ENCODE peak calls at places on chromosomes 6 and 20, in five cellular contexts. R is nephron progenitor cell, L is OCI-LY7, P is endothelial cell of umbilical vein, K is BJ. D is an unnamed sample.

GRCh38 chr6:68114648-68115047 is 520.4 kb upstream of the ADGRB3 start:
- DNase-seq in L (no peak), P (no peak), R (no peak), K (no peak), D (no peak)

GRCh38 chr20:43894531-43894930 is 20.1 kb upstream of the TOX2 start:
- DNase-seq in K (no peak), P (no peak), R (no peak), L (no peak), D (no peak)

GRCh38 chr6:33126101-33126714 is 50.4 kb downstream of the HLA-DPB1 start:
- DNase-seq in R (peak; percentile 84), L (peak; percentile 75), P (peak; percentile 45), K (no peak), D (peak; percentile 31)

GRCh38 chr20:51339721-51340450 is 202.6 kb downstream of the NFATC2 start:
- DNase-seq in R (no peak), L (no peak), K (no peak), P (peak; percentile 61), D (no peak)

GRCh38 chr6:156262014-156262413 is 515.2 kb upstream of the ARID1B start:
- DNase-seq in P (no peak), R (no peak), L (no peak), K (no peak), D (no peak)

GRCh38 chr20:51326241-51326819 is 216.2 kb downstream of the NFATC2 start:
- DNase-seq in L (peak; percentile 10), P (peak; percentile 39), R (peak; percentile 66), K (no peak), D (peak; percentile 37)

GRCh38 chr6:44051516-44051915 is 75.7 kb downstream of the MRPL14 start:
- DNase-seq in K (no peak), P (no peak), R (no peak), L (no peak), D (no peak)

GRCh38 chr6:56329296-56330050 is 82.1 kb upstream of the COL21A1 start:
- DNase-seq in K (no peak), R (no peak), P (peak; percentile 97), L (no peak), D (no peak)

GRCh38 chr20:9617062-9617461 is 102.7 kb downstream of the LAMP5 start:
- DNase-seq in K (no peak), L (peak; percentile 78), P (peak; percentile 62), R (peak; percentile 72), D (peak; percentile 21)

GRCh38 chr20:10961651-10962288 is 288.0 kb upstream of the JAG1 start:
- DNase-seq in R (no peak), K (no peak), L (no peak), P (peak; percentile 75), D (no peak)
- TF ChIP-seq CTCF in R (no peak), K (no peak), L (no peak), P (no peak), D (no peak)

GRCh38 chr6:160756021-160756420 is 54.0 kb downstream of the PLG start:
- DNase-seq in P (no peak), R (no peak), L (no peak), K (no peak), D (no peak)

GRCh38 chr6:160755168-160755567 is 53.1 kb downstream of the PLG start:
- DNase-seq in K (no peak), R (no peak), P (no peak), L (no peak), D (no peak)

DNA sequence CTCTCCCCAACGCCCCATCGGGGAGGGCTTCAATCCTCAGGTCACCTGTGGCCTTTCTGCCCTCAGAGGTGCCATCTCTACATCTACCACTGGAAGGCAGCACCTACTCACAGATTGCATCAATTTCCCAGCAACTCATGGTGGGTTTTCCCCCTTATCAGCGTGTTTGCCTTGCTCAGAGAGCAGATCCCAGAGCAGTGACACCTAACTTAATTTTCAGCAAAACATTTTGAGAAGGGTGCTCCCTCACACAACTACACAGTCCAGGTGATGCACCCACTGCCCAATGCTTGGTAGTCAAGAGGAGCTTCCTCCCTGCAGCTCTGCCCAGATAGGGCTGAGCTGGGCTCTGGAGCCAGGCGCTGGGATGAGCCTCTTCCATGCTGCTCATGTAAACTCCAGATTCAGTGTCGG is 48.2 kb downstream of the PLG start:
- DNase-seq in K (no peak), P (no peak), R (peak; percentile 10), L (peak; percentile 69), D (peak; percentile 35)
- TF ChIP-seq CTCF in K (no peak), P (no peak), R (peak; percentile 31), L (peak; percentile 86), D (peak; percentile 80)

GRCh38 chr6:29142349-29142748 is 28.4 kb upstream of the OR2J2 start:
- DNase-seq in P (no peak), R (no peak), K (no peak), L (no peak), D (no peak)
- TF ChIP-seq CTCF in P (no peak), R (no peak), K (no peak), L (no peak), D (no peak)

DNA sequence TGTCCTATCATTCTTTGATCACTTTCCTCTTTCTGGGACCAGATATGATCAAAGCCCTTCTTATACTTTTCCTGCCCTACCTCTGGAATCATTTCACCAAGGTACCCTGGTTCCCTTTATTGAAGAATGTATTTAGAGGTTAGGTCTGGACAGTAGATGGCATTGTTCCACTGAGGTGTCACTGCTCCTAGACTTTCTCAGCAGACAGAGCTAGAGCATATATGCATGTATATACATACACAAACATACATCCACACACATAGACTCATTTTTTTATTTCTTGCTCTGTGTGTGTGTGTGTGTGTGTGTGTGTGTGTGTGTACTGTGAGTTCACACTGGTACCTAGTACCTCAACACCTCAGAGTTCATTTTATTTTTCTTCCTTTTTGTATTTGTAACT is 40.9 kb downstream of the PTPRA start:
- DNase-seq in L (peak; percentile 12), P (peak; percentile 36), R (no peak), K (no peak), D (no peak)
- TF ChIP-seq CTCF in L (peak; percentile 59), P (no peak), R (no peak), K (no peak), D (peak; percentile 26)

DNA sequence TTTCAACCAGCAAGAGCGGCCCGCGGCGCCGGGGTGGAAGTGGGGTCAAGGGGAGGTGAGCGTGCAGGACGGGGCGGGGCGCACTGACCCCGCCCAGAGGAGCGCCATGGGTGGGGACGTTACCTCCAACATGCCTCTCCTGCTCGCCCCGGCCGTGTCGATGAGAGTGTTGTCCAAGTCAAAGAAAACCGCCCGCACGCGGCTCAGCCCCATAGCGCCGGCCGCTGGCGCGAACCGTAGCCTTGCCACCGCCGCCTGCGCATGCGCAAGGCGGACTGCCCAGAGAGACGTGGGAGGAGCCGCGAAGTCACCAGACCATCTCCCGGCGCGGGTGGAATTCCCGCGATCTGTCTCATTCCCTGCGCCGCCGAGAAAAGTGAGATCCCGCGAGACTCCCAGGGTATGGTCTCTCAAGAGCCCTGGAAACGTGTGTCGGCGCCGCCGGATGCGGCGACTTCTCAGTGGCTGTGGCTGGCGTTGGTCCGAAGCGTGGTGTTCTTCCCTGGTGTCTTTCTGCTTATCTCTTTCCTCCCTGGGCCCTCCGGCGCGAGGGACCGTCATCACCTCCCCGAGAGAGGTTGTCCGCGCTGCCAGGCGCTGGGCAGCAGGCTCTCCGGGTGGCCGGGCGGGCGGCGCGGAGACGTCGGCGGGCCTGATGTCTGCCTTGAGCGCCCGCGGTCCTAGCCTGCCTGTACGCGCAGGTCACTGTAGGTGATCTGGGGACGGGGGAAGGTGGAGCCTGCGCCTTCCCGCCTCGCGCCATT is at the start of gene NANP:
- DNase-seq in P (peak; percentile 99), R (peak; percentile 92), L (peak; percentile 79), K (peak; percentile 93), D (peak; percentile 93)
- TF ChIP-seq CTCF in P (no peak), R (no peak), L (no peak), K (no peak), D (no peak)

DNA sequence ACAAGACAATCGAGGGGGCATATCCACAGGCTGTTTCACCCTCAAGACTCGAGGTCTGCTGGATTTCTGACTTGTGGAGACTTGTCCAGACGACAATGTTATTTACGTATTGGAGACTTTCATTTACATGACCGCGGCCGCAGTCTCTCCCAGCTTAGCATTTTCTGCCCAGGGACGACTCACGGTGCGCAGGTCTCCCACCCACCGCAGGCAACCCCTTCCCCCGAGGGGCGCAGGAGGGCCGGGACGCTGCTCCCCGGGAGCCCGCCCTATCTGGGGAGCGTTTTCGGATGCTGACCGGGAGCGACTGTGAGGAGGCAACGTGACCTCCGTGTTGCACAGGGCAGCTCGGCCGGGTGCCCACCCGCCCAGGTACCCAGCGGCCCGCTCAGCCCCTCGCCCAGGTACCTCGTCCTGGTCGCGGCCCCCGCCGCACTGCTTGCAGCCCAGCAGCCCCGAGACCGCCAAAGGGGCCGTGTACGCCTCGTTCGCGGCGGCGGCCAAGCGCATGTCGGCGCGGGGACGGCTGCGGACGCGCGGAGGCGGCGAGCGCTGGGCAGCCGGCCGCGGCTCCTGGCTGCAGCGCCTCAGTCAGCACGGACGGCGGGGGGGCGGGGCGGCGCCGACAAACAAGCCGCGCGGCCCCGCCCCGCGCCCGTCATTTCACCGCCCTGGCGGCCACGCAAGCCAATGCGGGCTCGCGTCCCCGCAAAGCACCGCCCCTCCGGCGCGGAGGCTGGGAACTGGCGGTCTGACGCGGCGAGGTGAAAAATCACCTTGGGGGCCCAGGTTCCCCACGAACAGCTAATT is 85.5 kb downstream of the SESN1 start:
- DNase-seq in L (peak; percentile 92), K (peak; percentile 32), R (peak; percentile 97), P (peak; percentile 86), D (peak; percentile 90)
- TF ChIP-seq CTCF in L (no peak), K (no peak), R (no peak), P (no peak), D (peak; percentile 29)

GRCh38 chr6:114108119-114109002 is 137.4 kb upstream of the HDAC2 start:
- DNase-seq in P (peak; percentile 71), L (peak; percentile 41), R (peak; percentile 82), K (peak; percentile 12), D (peak; percentile 39)
- TF ChIP-seq CTCF in P (peak; percentile 71), L (peak; percentile 82), R (peak; percentile 64), K (peak; percentile 89), D (peak; percentile 69)

GRCh38 chr6:134739299-134740090 is 210.4 kb downstream of the ALDH8A1 start:
- DNase-seq in K (no peak), P (peak; percentile 14), R (no peak), L (no peak), D (no peak)

GRCh38 chr6:134738486-134738885 is 211.4 kb downstream of the ALDH8A1 start:
- DNase-seq in K (no peak), P (no peak), L (no peak), R (no peak), D (no peak)

GRCh38 chr6:134740473-134741192 is 209.3 kb downstream of the ALDH8A1 start:
- DNase-seq in K (no peak), L (no peak), R (no peak), P (peak; percentile 84), D (no peak)

GRCh38 chr6:134744301-134744700 is 205.6 kb downstream of the ALDH8A1 start:
- DNase-seq in L (no peak), P (no peak), R (no peak), K (no peak), D (no peak)

GRCh38 chr6:134741193-134741521 is 208.7 kb downstream of the ALDH8A1 start:
- DNase-seq in P (no peak), R (peak; percentile 45), L (peak; percentile 9), K (no peak), D (no peak)
- TF ChIP-seq CTCF in P (no peak), R (peak; percentile 42), L (peak; percentile 46), K (no peak), D (peak; percentile 33)